ENCODE peak calls at places on chromosomes 7 and 10, in five cellular contexts. One of them, this sample, is unnamed.

GRCh38 chr7:133015879-133016278 is 66.0 kb downstream of the CHCHD3 start:
- DNase-seq in IMR-90: no peak
- DNase-seq in body of pancreas: no peak
- DNase-seq in NB4: peak
- DNase-seq in breast epithelium: no peak
- DNase-seq in this sample: no peak

GRCh38 chr7:31995134-31995533 is 75.1 kb downstream of the PDE1C start:
- DNase-seq in IMR-90: no peak
- DNase-seq in body of pancreas: no peak
- DNase-seq in NB4: no peak
- DNase-seq in breast epithelium: no peak
- DNase-seq in this sample: no peak

GRCh38 chr10:104559935-104560334 is 81.2 kb upstream of the SORCS3 start:
- DNase-seq in body of pancreas: no peak
- DNase-seq in IMR-90: no peak
- DNase-seq in breast epithelium: no peak
- DNase-seq in NB4: no peak
- DNase-seq in this sample: no peak

GRCh38 chr10:88244781-88245350 is 338.3 kb downstream of the RNLS start:
- DNase-seq in body of pancreas: no peak
- DNase-seq in NB4: no peak
- DNase-seq in breast epithelium: no peak
- DNase-seq in IMR-90: no peak
- DNase-seq in this sample: no peak

GRCh38 chr10:61063911-61064310 is 119.9 kb upstream of the RHOBTB1 start:
- DNase-seq in body of pancreas: no peak
- DNase-seq in IMR-90: peak
- DNase-seq in NB4: no peak
- DNase-seq in breast epithelium: no peak
- DNase-seq in this sample: no peak

GRCh38 chr7:141915565-141915964 is 634 bp upstream of the OR9A4 start:
- DNase-seq in breast epithelium: no peak
- DNase-seq in IMR-90: no peak
- DNase-seq in body of pancreas: peak
- DNase-seq in NB4: peak
- DNase-seq in this sample: no peak

GRCh38 chr10:21727452-21728168 is 193.6 kb downstream of the MLLT10 start:
- DNase-seq in breast epithelium: no peak
- DNase-seq in body of pancreas: no peak
- DNase-seq in IMR-90: no peak
- DNase-seq in NB4: no peak
- DNase-seq in this sample: no peak

GRCh38 chr7:92631067-92631829 is 41.1 kb upstream of the FAM133B start:
- DNase-seq in body of pancreas: no peak
- DNase-seq in IMR-90: no peak
- DNase-seq in breast epithelium: no peak
- DNase-seq in NB4: peak
- DNase-seq in this sample: no peak

GRCh38 chr10:114995468-114995867 is 57.5 kb downstream of the TRUB1 start:
- DNase-seq in breast epithelium: no peak
- DNase-seq in IMR-90: peak
- DNase-seq in NB4: no peak
- DNase-seq in body of pancreas: no peak
- DNase-seq in this sample: no peak

GRCh38 chr7:134182078-134182477 is 54.9 kb downstream of the LRGUK start:
- DNase-seq in IMR-90: no peak
- DNase-seq in breast epithelium: no peak
- DNase-seq in NB4: no peak
- DNase-seq in body of pancreas: no peak
- DNase-seq in this sample: no peak

GRCh38 chr7:17626215-17626614 is 314.1 kb downstream of the SNX13 start:
- DNase-seq in IMR-90: no peak
- DNase-seq in breast epithelium: no peak
- DNase-seq in NB4: no peak
- DNase-seq in body of pancreas: no peak
- DNase-seq in this sample: no peak

GRCh38 chr10:28274475-28274874 is 28.4 kb downstream of the MPP7 start:
- DNase-seq in IMR-90: no peak
- DNase-seq in breast epithelium: no peak
- DNase-seq in body of pancreas: no peak
- DNase-seq in NB4: no peak
- DNase-seq in this sample: no peak

GRCh38 chr10:94279835-94280709 is 82.7 kb downstream of the NOC3L start:
- DNase-seq in body of pancreas: peak
- DNase-seq in breast epithelium: no peak
- DNase-seq in IMR-90: peak
- DNase-seq in NB4: peak
- DNase-seq in this sample: peak

GRCh38 chr7:125636320-125636962 is 706.8 kb upstream of the POT1 start:
- DNase-seq in body of pancreas: no peak
- DNase-seq in IMR-90: no peak
- DNase-seq in breast epithelium: no peak
- DNase-seq in NB4: no peak
- DNase-seq in this sample: no peak

GRCh38 chr10:122019414-122019975 is 30.5 kb downstream of the TACC2 start:
- DNase-seq in body of pancreas: peak
- DNase-seq in IMR-90: no peak
- DNase-seq in breast epithelium: peak
- DNase-seq in NB4: no peak
- DNase-seq in this sample: no peak

GRCh38 chr10:58666024-58666423 is 153.4 kb downstream of the BICC1 start:
- DNase-seq in IMR-90: no peak
- DNase-seq in NB4: no peak
- DNase-seq in body of pancreas: peak
- DNase-seq in breast epithelium: no peak
- DNase-seq in this sample: no peak

GRCh38 chr10:16814081-16814480 is 3.1 kb downstream of the RSU1 start:
- DNase-seq in breast epithelium: no peak
- DNase-seq in NB4: no peak
- DNase-seq in IMR-90: no peak
- DNase-seq in body of pancreas: no peak
- DNase-seq in this sample: no peak

GRCh38 chr10:43140414-43140813 is 2.2 kb downstream of the CSGALNACT2 start:
- DNase-seq in NB4: peak
- DNase-seq in breast epithelium: no peak
- DNase-seq in body of pancreas: no peak
- DNase-seq in IMR-90: peak
- DNase-seq in this sample: no peak

GRCh38 chr10:57818522-57818921 is 449.2 kb downstream of the IPMK start:
- DNase-seq in NB4: no peak
- DNase-seq in body of pancreas: no peak
- DNase-seq in breast epithelium: no peak
- DNase-seq in IMR-90: no peak
- DNase-seq in this sample: no peak

GRCh38 chr10:17578603-17579002 is 38.6 kb downstream of the HACD1 start:
- DNase-seq in breast epithelium: no peak
- DNase-seq in IMR-90: no peak
- DNase-seq in body of pancreas: no peak
- DNase-seq in NB4: no peak
- DNase-seq in this sample: no peak

GRCh38 chr10:5527332-5528200 is 2.8 kb downstream of the CALML3 start:
- DNase-seq in breast epithelium: peak
- DNase-seq in body of pancreas: no peak
- DNase-seq in IMR-90: no peak
- DNase-seq in NB4: no peak
- DNase-seq in this sample: no peak

GRCh38 chr7:118082506-118082905 is 101.5 kb upstream of the LSM8 start:
- DNase-seq in NB4: no peak
- DNase-seq in IMR-90: no peak
- DNase-seq in body of pancreas: no peak
- DNase-seq in breast epithelium: no peak
- DNase-seq in this sample: no peak

GRCh38 chr7:36871863-36872262 is 147.6 kb upstream of the AOAH start:
- DNase-seq in IMR-90: peak
- DNase-seq in body of pancreas: no peak
- DNase-seq in NB4: peak
- DNase-seq in breast epithelium: no peak
- DNase-seq in this sample: no peak

GRCh38 chr10:78805176-78805575 is 263.6 kb upstream of the ZMIZ1 start:
- DNase-seq in breast epithelium: no peak
- DNase-seq in NB4: no peak
- DNase-seq in body of pancreas: peak
- DNase-seq in IMR-90: peak
- DNase-seq in this sample: no peak

GRCh38 chr10:91698258-91698657 is 65.4 kb upstream of the PPP1R3C start:
- DNase-seq in body of pancreas: no peak
- DNase-seq in NB4: no peak
- DNase-seq in IMR-90: no peak
- DNase-seq in breast epithelium: no peak
- DNase-seq in this sample: no peak

GRCh38 chr10:105188737-105189463 is 547.8 kb downstream of the SORCS3 start:
- DNase-seq in IMR-90: no peak
- DNase-seq in breast epithelium: no peak
- DNase-seq in NB4: peak
- DNase-seq in body of pancreas: no peak
- DNase-seq in this sample: no peak

GRCh38 chr7:132321387-132321786 is 254.9 kb downstream of the PLXNA4 start:
- DNase-seq in breast epithelium: no peak
- DNase-seq in IMR-90: no peak
- DNase-seq in NB4: peak
- DNase-seq in body of pancreas: no peak
- DNase-seq in this sample: no peak

GRCh38 chr7:2799253-2799652 is 44.9 kb downstream of the GNA12 start:
- DNase-seq in body of pancreas: no peak
- DNase-seq in NB4: no peak
- DNase-seq in breast epithelium: no peak
- DNase-seq in IMR-90: no peak
- DNase-seq in this sample: no peak

GRCh38 chr10:5830629-5831445 is 17.6 kb upstream of the GDI2 start:
- DNase-seq in NB4: no peak
- DNase-seq in body of pancreas: no peak
- DNase-seq in breast epithelium: no peak
- DNase-seq in IMR-90: no peak
- DNase-seq in this sample: no peak

GRCh38 chr7:82234457-82235049 is 209.0 kb downstream of the CACNA2D1 start:
- DNase-seq in breast epithelium: no peak
- DNase-seq in body of pancreas: no peak
- DNase-seq in NB4: peak
- DNase-seq in IMR-90: peak
- DNase-seq in this sample: no peak

GRCh38 chr7:55534262-55534915 is 37.9 kb downstream of the VOPP1 start:
- DNase-seq in breast epithelium: no peak
- DNase-seq in IMR-90: peak
- DNase-seq in body of pancreas: no peak
- DNase-seq in NB4: peak
- DNase-seq in this sample: peak

GRCh38 chr10:22436526-22436892 is 91.2 kb downstream of the SPAG6 start:
- DNase-seq in body of pancreas: no peak
- DNase-seq in breast epithelium: no peak
- DNase-seq in NB4: no peak
- DNase-seq in IMR-90: no peak
- DNase-seq in this sample: no peak

GRCh38 chr7:133009853-133010252 is 72.0 kb downstream of the CHCHD3 start:
- DNase-seq in breast epithelium: no peak
- DNase-seq in NB4: no peak
- DNase-seq in IMR-90: no peak
- DNase-seq in body of pancreas: no peak
- DNase-seq in this sample: no peak

DNA sequence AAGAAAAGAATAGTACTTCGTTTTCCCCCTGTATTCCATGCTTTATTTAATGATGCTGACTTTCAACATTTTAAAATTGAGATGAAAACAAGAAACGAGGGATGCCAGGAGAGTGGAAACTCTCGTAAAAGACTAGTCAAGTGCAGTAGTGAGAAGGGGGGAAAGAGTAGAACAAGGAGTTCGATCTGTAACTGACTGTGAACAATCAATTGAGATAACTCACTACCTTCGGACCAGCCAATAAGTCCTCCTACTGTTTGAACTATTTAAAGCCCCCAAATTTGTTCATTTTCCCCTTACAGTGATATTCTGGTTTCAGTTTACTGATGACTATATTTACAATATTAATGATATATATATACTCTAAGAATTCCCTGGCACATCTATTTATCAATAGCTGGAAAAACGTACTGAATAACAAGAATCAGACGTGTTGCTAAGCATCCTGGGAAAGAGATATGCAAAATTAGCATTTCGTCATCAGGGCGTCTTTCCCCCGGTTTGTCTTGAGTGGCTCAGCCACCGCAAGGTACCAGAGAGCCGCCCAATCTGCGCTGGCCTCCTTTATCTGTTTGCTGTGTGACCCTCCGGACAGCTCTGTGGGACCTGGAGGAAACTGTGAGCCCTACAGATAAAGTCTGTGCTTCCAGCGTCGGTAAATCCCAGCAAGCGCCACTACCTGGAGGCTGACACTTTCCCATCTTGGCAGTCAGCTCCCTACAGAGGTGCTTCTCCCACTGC is 41.1 kb downstream of the PDIA4 start:
- DNase-seq in IMR-90: peak
- DNase-seq in NB4: peak
- DNase-seq in breast epithelium: peak
- DNase-seq in body of pancreas: peak
- DNase-seq in this sample: peak
- TF ChIP-seq POLR2A in IMR-90: no peak
- TF ChIP-seq POLR2A in NB4: peak
- TF ChIP-seq POLR2A in breast epithelium: no peak
- TF ChIP-seq POLR2A in body of pancreas: peak
- TF ChIP-seq POLR2A in this sample: no peak

GRCh38 chr7:102446387-102447156 is 13.2 kb downstream of the ORAI2 start:
- DNase-seq in NB4: no peak
- DNase-seq in body of pancreas: no peak
- DNase-seq in breast epithelium: no peak
- DNase-seq in IMR-90: no peak
- DNase-seq in this sample: no peak
- TF ChIP-seq POLR2A in NB4: no peak
- TF ChIP-seq POLR2A in body of pancreas: no peak
- TF ChIP-seq POLR2A in breast epithelium: no peak
- TF ChIP-seq POLR2A in IMR-90: no peak
- TF ChIP-seq POLR2A in this sample: no peak

DNA sequence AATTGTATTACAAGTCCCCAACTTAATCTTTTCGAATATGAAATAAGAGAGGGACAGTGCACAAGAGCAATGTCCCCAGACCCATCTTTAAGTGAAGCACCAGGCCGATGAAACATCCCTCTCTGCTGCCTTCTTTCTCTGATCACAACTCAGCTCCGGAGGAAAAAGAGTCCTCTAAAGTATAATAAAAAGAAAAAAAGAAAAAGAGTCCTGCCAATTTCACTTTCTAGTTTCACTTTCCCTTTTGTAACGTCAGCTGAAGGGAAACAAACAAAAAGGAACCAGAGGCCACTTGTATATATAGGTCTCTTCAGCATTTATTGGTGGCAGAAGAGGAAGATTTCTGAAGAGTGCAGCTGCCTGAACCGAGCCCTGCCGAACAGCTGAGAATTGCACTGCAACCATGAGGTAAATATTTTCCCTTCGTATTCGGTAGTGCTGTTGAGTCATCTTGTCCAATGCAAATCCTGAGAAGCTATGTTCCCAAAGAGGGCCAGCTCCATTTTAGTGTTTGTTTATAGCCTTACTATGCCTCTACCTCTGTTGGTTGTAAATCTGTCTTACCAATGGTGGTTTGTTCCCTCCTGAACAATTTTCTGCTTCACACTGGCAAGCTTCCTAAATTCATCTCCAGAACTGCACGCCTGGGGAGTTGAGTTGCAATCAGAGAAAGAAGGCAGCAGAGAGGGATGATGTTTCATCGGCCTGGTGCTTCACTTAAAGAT is at the start of gene IFIT2:
- DNase-seq in body of pancreas: peak
- DNase-seq in IMR-90: peak
- DNase-seq in NB4: peak
- DNase-seq in breast epithelium: no peak
- DNase-seq in this sample: no peak
- TF ChIP-seq POLR2A in body of pancreas: peak
- TF ChIP-seq POLR2A in IMR-90: no peak
- TF ChIP-seq POLR2A in NB4: no peak
- TF ChIP-seq POLR2A in breast epithelium: no peak
- TF ChIP-seq POLR2A in this sample: no peak

GRCh38 chr10:98463976-98464754 is 17.4 kb upstream of the HPS1 start:
- DNase-seq in NB4: peak
- DNase-seq in body of pancreas: no peak
- DNase-seq in IMR-90: peak
- DNase-seq in breast epithelium: no peak
- DNase-seq in this sample: no peak
- TF ChIP-seq POLR2A in NB4: no peak
- TF ChIP-seq POLR2A in body of pancreas: no peak
- TF ChIP-seq POLR2A in IMR-90: no peak
- TF ChIP-seq POLR2A in breast epithelium: no peak
- TF ChIP-seq POLR2A in this sample: no peak

This sample was measured in GM12891.